ENCODE peak calls at places on chromosomes 3 and 15, in five cellular contexts. R is upper lobe of right lung; Y is pancreas; T is breast epithelium; F is CD8-positive, alpha-beta T cell. A is an unnamed sample.
A peak's percentile ranks its signal among the peaks of the same experiment; 100 is the strongest.

GRCh38 chr3:28218071-28218916 is 23.1 kb upstream of the CMC1 start:
- DNase-seq in Y (no peak), F (no peak), T (no peak), R (no peak), A (no peak)

GRCh38 chr3:37995652-37996641 is 5.4 kb downstream of the VILL start:
- DNase-seq in T (no peak), Y (peak; percentile 1), R (peak; percentile 33), F (no peak), A (no peak)

GRCh38 chr3:58994746-58995330 is 55.0 kb downstream of the CFAP20DC start:
- DNase-seq in T (no peak), Y (peak; percentile 12), F (no peak), R (no peak), A (peak; percentile 53)

GRCh38 chr3:65776494-65776893 is 262.2 kb downstream of the MAGI1 start:
- DNase-seq in T (no peak), Y (no peak), F (no peak), R (no peak), A (peak; percentile 83)

GRCh38 chr3:129238945-129239705 is 10.3 kb upstream of the COPG1 start:
- DNase-seq in Y (no peak), R (no peak), F (no peak), T (no peak), A (no peak)

GRCh38 chr3:90055721-90056120 is 948.3 kb downstream of the EPHA3 start:
- DNase-seq in T (no peak), R (no peak), F (no peak), Y (no peak), A (no peak)

GRCh38 chr3:167102071-167102470 is 278.0 kb downstream of the ZBBX start:
- DNase-seq in F (no peak), R (no peak), T (no peak), Y (peak; percentile 21), A (no peak)

GRCh38 chr3:109532257-109533216 is 195.2 kb upstream of the DPPA4 start:
- DNase-seq in T (no peak), R (no peak), Y (peak; percentile 15), F (peak; percentile 11), A (peak; percentile 12)

GRCh38 chr15:75197062-75197630 is 4.5 kb upstream of the C15orf39 start:
- DNase-seq in R (no peak), F (no peak), T (no peak), Y (no peak), A (no peak)

GRCh38 chr15:99426431-99427105 is 139.2 kb upstream of the MEF2A start:
- DNase-seq in R (peak; percentile 60), T (no peak), F (no peak), Y (no peak), A (no peak)

GRCh38 chr3:191721390-191721801 is 260.4 kb downstream of the PYDC2 start:
- DNase-seq in R (no peak), Y (no peak), F (no peak), T (no peak), A (no peak)

GRCh38 chr15:41713047-41713446 is 52.8 kb downstream of the MGA start:
- DNase-seq in R (no peak), F (no peak), Y (no peak), T (no peak), A (no peak)

GRCh38 chr3:72194464-72194857 is 409.5 kb upstream of the PROK2 start:
- DNase-seq in T (no peak), F (no peak), Y (no peak), R (no peak), A (no peak)

GRCh38 chr3:41447701-41448100 is 248.4 kb downstream of the CTNNB1 start:
- DNase-seq in F (no peak), R (no peak), Y (no peak), T (no peak), A (no peak)

GRCh38 chr3:20104167-20104661 is 64.0 kb downstream of the KAT2B start:
- DNase-seq in Y (no peak), F (no peak), T (no peak), R (no peak), A (no peak)

GRCh38 chr3:37814547-37814946 is 47.1 kb upstream of the CTDSPL start:
- DNase-seq in Y (no peak), R (no peak), F (no peak), T (no peak), A (no peak)

GRCh38 chr15:57334257-57334656 is 42.0 kb upstream of the CGNL1 start:
- DNase-seq in T (no peak), Y (no peak), R (no peak), F (no peak), A (no peak)

GRCh38 chr3:42247576-42248027 is 18.4 kb downstream of the CCK start:
- DNase-seq in R (no peak), Y (peak; percentile 47), F (peak; percentile 34), T (peak; percentile 50), A (no peak)

GRCh38 chr15:57922780-57923179 is 142.7 kb downstream of the ALDH1A2 start:
- DNase-seq in T (peak; percentile 48), Y (peak; percentile 88), R (peak; percentile 89), F (no peak), A (no peak)

GRCh38 chr3:102136183-102136582 is 286.9 kb downstream of the NFKBIZ start:
- DNase-seq in F (no peak), Y (no peak), T (no peak), R (no peak), A (no peak)

GRCh38 chr15:42150246-42150970 is 6.0 kb downstream of the PLA2G4F start:
- DNase-seq in R (no peak), T (no peak), F (no peak), Y (no peak), A (no peak)

GRCh38 chr3:170724599-170724998 is 138.7 kb upstream of the SLC7A14 start:
- DNase-seq in T (no peak), Y (no peak), F (no peak), R (no peak), A (no peak)

GRCh38 chr15:59657635-59658125 is 365 bp upstream of the GTF2A2 start:
- DNase-seq in F (no peak), R (no peak), Y (peak; percentile 6), T (no peak), A (no peak)

GRCh38 chr3:44236485-44236908 is 5.2 kb upstream of the TOPAZ1 start:
- DNase-seq in F (no peak), Y (no peak), R (no peak), T (no peak), A (no peak)
- H3K4me3 ChIP-seq in F (no peak overlapping the region), Y (no peak overlapping the region), R (no peak overlapping the region), T (no peak overlapping the region), A (no peak overlapping the region)

DNA sequence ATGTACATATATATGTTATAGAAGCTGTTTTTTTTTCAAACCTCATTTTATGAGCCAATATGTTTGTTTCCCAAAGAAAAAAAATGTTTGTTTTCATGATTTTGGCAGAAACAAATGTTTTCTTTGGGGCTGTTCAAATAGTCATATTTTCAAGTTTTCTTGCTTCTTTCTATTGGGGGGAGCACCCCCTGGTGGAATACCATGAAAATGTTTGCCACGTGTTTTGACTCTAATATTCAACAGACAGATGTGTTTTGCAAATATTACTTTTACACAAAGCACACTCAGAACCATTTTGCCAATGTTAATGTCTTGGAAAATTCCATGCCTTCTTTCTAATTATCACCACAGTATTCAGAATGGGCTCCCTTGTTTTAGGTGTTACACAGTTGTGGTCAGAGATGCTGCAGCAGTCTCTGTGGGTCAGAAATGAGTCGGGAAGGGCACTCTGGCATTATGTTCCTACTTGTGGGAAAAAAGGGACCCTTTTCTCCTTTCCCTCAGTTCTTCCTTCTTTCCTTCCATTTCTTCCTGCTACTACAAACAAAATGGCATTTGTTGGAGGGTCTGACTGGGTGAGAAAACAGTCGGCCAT is 817.0 kb downstream of the TUSC7 start:
- DNase-seq in F (no peak), T (no peak), R (no peak), Y (peak; percentile 11), A (no peak)
- TF ChIP-seq CTCF in F (no peak), T (peak; percentile 27), R (peak; percentile 59), Y (peak; percentile 50), A (peak; percentile 50)

GRCh38 chr3:195893916-195894315 is 14.4 kb downstream of the TNK2 start:
- DNase-seq in F (no peak), Y (no peak), R (no peak), T (no peak), A (no peak)
- H3K4me3 ChIP-seq in F (no peak overlapping the region), Y (no peak overlapping the region), R (no peak overlapping the region), T (no peak overlapping the region), A (peak overlapping the region; percentile 71)

GRCh38 chr3:172174396-172175253 is 135.2 kb downstream of the FNDC3B start:
- DNase-seq in Y (no peak), F (no peak), T (no peak), R (no peak), A (no peak)
- TF ChIP-seq CTCF in Y (no peak), F (no peak), T (no peak), R (no peak), A (no peak)

GRCh38 chr3:48556796-48557626 is at the start of gene PFKFB4:
- DNase-seq in T (peak; percentile 99), F (peak; percentile 97), R (peak; percentile 100), Y (peak; percentile 99), A (peak; percentile 98)

GRCh38 chr3:48552111-48552911 is 4.3 kb downstream of the PFKFB4 start:
- DNase-seq in Y (peak; percentile 91), R (peak; percentile 65), T (peak; percentile 45), F (no peak), A (no peak)

GRCh38 chr3:48555949-48556795 is 431 bp downstream of the PFKFB4 start:
- DNase-seq in T (no peak), F (no peak), R (no peak), Y (no peak), A (no peak)

GRCh38 chr3:48555231-48555948 is 1.2 kb downstream of the PFKFB4 start:
- DNase-seq in Y (no peak), T (no peak), F (no peak), R (no peak), A (no peak)

GRCh38 chr3:48553886-48554845 is 2.4 kb downstream of the PFKFB4 start:
- DNase-seq in F (no peak), T (no peak), R (no peak), Y (no peak), A (no peak)
- H3K4me3 ChIP-seq in F (no peak overlapping the region), T (no peak overlapping the region), R (no peak overlapping the region), Y (no peak overlapping the region), A (no peak overlapping the region)

GRCh38 chr3:184133840-184134745 is 1.1 kb upstream of the EIF2B5 start:
- DNase-seq in T (peak; percentile 70), F (no peak), Y (peak; percentile 86), R (peak; percentile 94), A (peak; percentile 67)
- TF ChIP-seq CTCF in T (no peak), F (no peak), Y (no peak), R (no peak), A (no peak)

GRCh38 chr3:159487304-159487703 is 501.3 kb upstream of the IL12A start:
- DNase-seq in T (no peak), R (no peak), Y (no peak), F (no peak), A (no peak)

GRCh38 chr3:159486580-159486979 is 502.1 kb upstream of the IL12A start:
- DNase-seq in Y (no peak), T (no peak), R (no peak), F (no peak), A (no peak)

DNA sequence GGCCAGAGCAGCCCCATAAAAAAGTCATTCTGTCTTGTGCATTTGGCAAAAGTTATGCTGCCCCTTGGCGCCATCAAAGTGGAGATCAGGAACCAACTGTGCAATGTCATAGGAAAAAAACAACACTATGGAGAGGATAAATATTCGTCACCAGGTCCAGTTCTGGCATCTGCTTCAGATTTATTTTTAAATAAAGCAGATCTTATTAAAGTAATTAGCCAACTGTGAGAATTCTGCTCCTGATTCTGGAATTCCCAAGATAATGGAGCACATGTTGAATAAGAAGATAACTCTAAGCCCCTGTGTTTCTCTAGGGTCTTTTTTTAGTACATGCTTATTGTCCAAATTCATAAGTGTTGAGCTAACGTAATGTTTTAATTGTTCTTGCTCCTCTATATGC is 500.0 kb upstream of the IL12A start:
- DNase-seq in T (no peak), R (no peak), Y (no peak), F (no peak), A (no peak)
- H3K4me3 ChIP-seq in T (no peak overlapping the region), R (no peak overlapping the region), Y (no peak overlapping the region), F (no peak overlapping the region), A (no peak overlapping the region)

GRCh38 chr15:70892912-70893560 is 410 bp downstream of the LRRC49 start:
- DNase-seq in R (no peak), Y (no peak), F (no peak), T (no peak), A (peak; percentile 41)
- TF ChIP-seq CTCF in R (peak; percentile 46), Y (no peak), F (no peak), T (no peak), A (peak; percentile 65)

A was measured in HFF-Myc.